ENCODE peak calls at places on chromosome 12, in nine cellular contexts. L is keratinocyte, F is heart right ventricle, H is PC-3, O is psoas muscle, V is IMR-90, C is uterus, K is AG04450, Z is neural progenitor cell. U is an unnamed sample. For H3K27me3, the result is how much of the 10 kb centered on the place peaks cover.

GRCh38 chr12:50620050-50620974 is 115.5 kb downstream of the DIP2B start:
- DNase-seq in L (peak), F (no peak), H (peak), O (no peak), V (peak), C (no peak), K (no peak), Z (peak), U (peak)

GRCh38 chr12:49482095-49483051 is 56.5 kb upstream of the KCNH3 start:
- DNase-seq in L (no peak), F (no peak), H (peak), O (no peak), V (peak), C (no peak), K (no peak), Z (no peak), U (no peak)

GRCh38 chr12:65613692-65614091 is 210.6 kb upstream of the HMGA2 start:
- DNase-seq in L (no peak), F (no peak), H (no peak), O (no peak), V (peak), C (no peak), K (no peak), Z (no peak), U (no peak)

GRCh38 chr12:49515266-49515665 is 23.6 kb upstream of the KCNH3 start:
- DNase-seq in L (no peak), F (no peak), H (peak), O (no peak), V (peak), C (no peak), K (peak), Z (no peak), U (peak)

GRCh38 chr12:1435456-1435855 is 158.9 kb downstream of the FBXL14 start:
- DNase-seq in L (no peak), F (no peak), H (no peak), O (no peak), V (peak), C (no peak), K (no peak), Z (no peak), U (no peak)

GRCh38 chr12:29732211-29732992 is 51.3 kb downstream of the TMTC1 start:
- DNase-seq in L (no peak), F (no peak), H (no peak), O (no peak), V (no peak), C (no peak), K (no peak), Z (no peak), U (no peak)

GRCh38 chr12:55034218-55034617 is 14.4 kb downstream of the NEUROD4 start:
- DNase-seq in L (no peak), F (no peak), H (no peak), O (no peak), V (no peak), C (no peak), K (no peak), Z (no peak), U (no peak)

GRCh38 chr12:75606921-75607320 is 95.5 kb upstream of the KRR1 start:
- DNase-seq in L (no peak), F (no peak), H (no peak), O (no peak), V (no peak), C (no peak), K (no peak), Z (no peak), U (no peak)

GRCh38 chr12:25236626-25237025 is 14.1 kb downstream of the KRAS start:
- DNase-seq in L (no peak), F (no peak), H (no peak), O (no peak), V (peak), C (no peak), K (no peak), Z (no peak), U (no peak)

GRCh38 chr12:31008241-31008711 is 65.4 kb upstream of the DDX11 start:
- DNase-seq in L (no peak), F (no peak), H (no peak), O (no peak), V (no peak), C (no peak), K (no peak), Z (no peak), U (no peak)

GRCh38 chr12:110998165-110998564 is 77.8 kb upstream of the MYL2 start:
- DNase-seq in L (no peak), F (no peak), H (no peak), O (no peak), V (no peak), C (no peak), K (no peak), Z (no peak), U (no peak)

DNA sequence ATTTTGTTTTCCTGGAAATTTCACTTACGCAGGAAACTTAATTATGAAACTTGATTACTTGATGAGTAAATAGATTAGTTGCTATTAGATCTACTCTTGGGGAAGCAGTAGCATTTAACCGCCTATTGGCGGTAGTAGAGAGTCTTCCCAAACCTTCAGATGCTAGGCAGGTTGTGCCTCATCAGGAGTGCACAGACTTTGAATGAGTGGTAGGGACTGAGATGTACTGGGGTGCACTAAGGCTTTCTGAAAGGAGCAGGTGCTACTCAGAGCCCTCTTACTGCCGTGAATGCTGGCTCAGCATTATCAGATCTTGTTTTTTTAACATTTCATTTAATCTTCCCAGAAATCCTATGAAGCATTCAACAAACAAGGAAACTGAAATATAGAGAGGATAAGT is 7.7 kb downstream of the GATC start:
- DNase-seq in L (peak), F (no peak), H (peak), O (no peak), V (peak), C (no peak), K (no peak), Z (peak), U (no peak)
- TF ChIP-seq CTCF in L (peak), F (peak), H (peak), O (peak), V (peak), C (no peak), K (peak), Z (peak), U (peak)

DNA sequence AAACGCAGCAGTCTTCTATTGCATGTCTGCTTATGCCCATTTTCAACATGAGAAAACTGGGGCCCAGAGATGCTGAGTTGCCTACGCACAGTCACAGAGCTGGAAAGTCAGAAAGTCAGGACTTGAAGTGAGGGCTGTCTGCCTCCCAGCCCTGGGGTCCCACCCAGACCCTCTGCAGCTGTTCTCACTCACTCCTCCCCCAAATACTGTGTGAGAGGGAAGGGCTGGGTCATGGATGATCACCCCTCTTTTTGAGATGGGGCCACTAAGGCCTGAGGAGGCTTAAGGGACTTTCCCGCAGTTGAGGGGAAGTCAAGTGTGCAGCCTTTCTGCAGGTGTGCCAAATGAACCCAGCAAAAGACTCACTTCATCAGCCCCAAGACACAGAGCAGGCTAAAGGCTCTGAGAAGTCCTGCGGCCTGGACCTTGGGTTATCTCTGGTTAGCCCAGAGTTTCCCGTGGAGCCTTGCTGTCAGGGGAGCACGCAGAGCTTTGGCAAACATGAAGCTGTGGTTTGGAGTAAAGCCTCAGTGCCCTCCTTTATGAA is 18.7 kb downstream of the DTX1 start:
- DNase-seq in L (no peak), F (no peak), H (no peak), O (no peak), V (no peak), C (no peak), K (no peak), Z (no peak), U (no peak)
- H3K27me3 ChIP-seq in L (under half), F (under half), H (under half), O (under half), V (under half), C (under half), K (under half), Z (half or more), U (under half)

GRCh38 chr12:107760817-107761501 is at the start of gene PRDM4:
- DNase-seq in L (peak), F (peak), H (peak), O (peak), V (peak), C (peak), K (peak), Z (peak), U (peak)
- TF ChIP-seq CTCF in L (peak), F (peak), H (peak), O (peak), V (peak), C (peak), K (no peak), Z (peak), U (no peak)

GRCh38 chr12:123762715-123763052 is 583 bp downstream of the DNAH10 start:
- DNase-seq in L (no peak), F (no peak), H (no peak), O (no peak), V (no peak), C (no peak), K (no peak), Z (no peak), U (no peak)

GRCh38 chr12:123763093-123763492 is 992 bp downstream of the DNAH10 start:
- DNase-seq in L (no peak), F (no peak), H (no peak), O (no peak), V (no peak), C (no peak), K (no peak), Z (peak), U (no peak)

GRCh38 chr12:123764109-123764508 is 2.0 kb downstream of the DNAH10 start:
- DNase-seq in L (no peak), F (no peak), H (no peak), O (no peak), V (no peak), C (no peak), K (no peak), Z (no peak), U (no peak)

GRCh38 chr12:123765504-123766035 is 3.5 kb downstream of the DNAH10 start:
- DNase-seq in L (no peak), F (no peak), H (no peak), O (no peak), V (no peak), C (no peak), K (no peak), Z (no peak), U (no peak)

DNA sequence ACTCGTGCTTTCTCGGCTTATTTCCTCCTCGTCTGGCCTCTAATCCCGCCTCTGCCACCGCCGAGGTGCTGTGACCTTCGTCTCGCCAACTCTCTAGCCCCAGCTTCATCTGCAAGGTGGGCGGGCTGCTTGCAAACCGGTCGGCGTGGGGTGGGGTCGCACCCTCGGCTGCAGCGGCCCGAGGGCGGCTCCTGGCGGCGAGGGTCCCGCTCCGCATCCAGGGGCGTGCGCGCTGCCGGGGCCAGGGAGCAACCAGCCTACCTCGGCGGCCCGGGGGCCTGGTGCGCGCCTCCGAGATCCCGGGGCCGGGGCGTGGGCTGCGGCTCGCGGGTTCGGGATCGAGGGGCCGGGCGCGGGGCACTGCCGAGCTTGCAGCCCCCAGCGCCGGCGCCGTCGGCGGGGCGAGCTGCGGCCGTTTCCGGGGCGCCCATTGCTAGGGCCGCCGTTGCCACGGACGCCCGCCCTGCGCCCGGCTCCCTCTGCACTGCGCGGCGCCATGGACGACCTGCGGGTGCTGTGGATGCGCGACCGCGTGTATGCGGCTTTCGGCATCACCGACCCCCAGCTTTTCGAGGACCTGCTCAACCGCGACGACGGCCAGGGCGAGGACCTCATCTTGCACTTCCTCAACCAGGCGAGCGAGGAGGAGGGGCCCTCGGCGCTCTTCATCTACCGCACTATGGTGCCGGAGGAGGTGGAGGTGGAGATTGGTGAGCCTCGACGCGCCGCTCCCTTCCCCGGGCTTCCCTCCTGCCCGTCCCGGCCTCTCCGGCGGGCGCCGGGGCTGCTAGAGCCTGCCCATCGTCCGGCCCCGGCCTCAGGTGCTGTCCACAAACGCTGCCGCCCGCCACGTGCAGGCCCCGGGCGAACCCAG is at the start of gene DNAH10:
- DNase-seq in L (no peak), F (no peak), H (no peak), O (no peak), V (no peak), C (no peak), K (no peak), Z (peak), U (no peak)
- H3K27me3 ChIP-seq in L (under half), F (under half), H (under half), O (under half), V (under half), C (under half), K (under half), Z (half or more), U (under half)

GRCh38 chr12:106455100-106455499 is 97.6 kb downstream of the POLR3B start:
- DNase-seq in L (no peak), F (no peak), H (no peak), O (no peak), V (no peak), C (no peak), K (no peak), Z (no peak), U (no peak)

GRCh38 chr12:106461730-106462129 is 104.2 kb downstream of the POLR3B start:
- DNase-seq in L (no peak), F (no peak), H (no peak), O (no peak), V (no peak), C (no peak), K (no peak), Z (no peak), U (no peak)

GRCh38 chr12:106459124-106459523 is 101.6 kb downstream of the POLR3B start:
- DNase-seq in L (no peak), F (no peak), H (no peak), O (no peak), V (no peak), C (no peak), K (no peak), Z (no peak), U (no peak)

DNA sequence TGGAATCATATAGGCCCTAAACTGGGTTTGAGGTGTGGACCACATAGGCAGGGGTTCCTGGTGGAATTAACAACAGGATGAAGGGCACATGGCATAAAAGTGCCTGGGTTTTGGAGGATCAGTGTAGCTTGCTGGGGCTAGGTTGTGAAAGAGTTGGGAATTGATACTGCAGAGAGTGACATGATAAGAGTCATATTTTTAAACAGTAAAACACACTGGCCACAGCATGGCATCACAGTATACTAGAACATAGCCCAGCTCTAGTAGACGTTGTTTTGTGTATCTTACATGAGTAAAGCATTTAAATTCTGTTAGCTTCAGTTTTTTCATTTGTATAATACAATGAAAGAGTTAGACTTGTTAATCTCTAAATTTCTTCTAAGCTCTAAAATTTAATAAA is 102.0 kb downstream of the POLR3B start:
- DNase-seq in L (no peak), F (no peak), H (no peak), O (no peak), V (no peak), C (no peak), K (no peak), Z (no peak), U (no peak)
- TF ChIP-seq CTCF in L (no peak), F (no peak), H (no peak), O (no peak), V (no peak), C (no peak), K (no peak), Z (no peak), U (no peak)

GRCh38 chr12:132406498-132407461 is 77.4 kb upstream of the GALNT9 start:
- DNase-seq in L (no peak), F (peak), H (no peak), O (no peak), V (no peak), C (no peak), K (no peak), Z (no peak), U (no peak)

GRCh38 chr12:132407525-132407924 is 78.1 kb upstream of the GALNT9 start:
- DNase-seq in L (no peak), F (peak), H (no peak), O (no peak), V (no peak), C (no peak), K (no peak), Z (no peak), U (no peak)

GRCh38 chr12:132404435-132404855 is 75.1 kb upstream of the GALNT9 start:
- DNase-seq in L (no peak), F (peak), H (no peak), O (no peak), V (no peak), C (no peak), K (no peak), Z (no peak), U (no peak)

GRCh38 chr12:132404956-132405741 is 75.8 kb upstream of the GALNT9 start:
- DNase-seq in L (no peak), F (peak), H (no peak), O (no peak), V (no peak), C (no peak), K (no peak), Z (no peak), U (no peak)

DNA sequence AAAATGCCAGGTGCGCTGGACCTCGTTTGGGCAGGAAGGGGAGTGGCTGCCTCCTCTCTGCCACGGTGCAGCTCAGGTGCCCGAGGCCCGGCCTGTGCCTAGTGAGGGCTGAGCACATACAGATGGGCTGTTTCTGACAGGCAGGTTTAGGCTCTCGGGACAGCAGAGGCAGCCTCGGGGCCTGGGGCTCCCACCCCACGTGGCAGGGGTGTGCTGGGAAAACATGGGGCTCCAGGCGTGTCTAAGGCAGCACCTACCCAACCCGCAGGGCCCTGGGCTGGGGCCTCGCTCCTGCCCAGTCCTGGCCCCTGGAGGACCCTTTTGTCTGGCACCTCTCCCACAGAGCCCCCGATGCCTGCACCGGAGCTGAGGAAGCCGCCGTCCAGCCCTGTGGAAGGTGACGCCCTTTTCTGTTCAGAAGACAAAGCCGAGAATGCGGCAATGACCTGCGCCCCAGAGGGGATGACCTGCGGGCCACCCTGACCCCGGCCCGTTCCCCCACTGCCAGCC is 76.4 kb upstream of the GALNT9 start:
- DNase-seq in L (no peak), F (peak), H (no peak), O (no peak), V (no peak), C (no peak), K (no peak), Z (no peak), U (no peak)
- H3K27me3 ChIP-seq in L (under half), F (half or more), H (under half), O (under half), V (under half), C (under half), K (under half), Z (half or more), U (under half)

GRCh38 chr12:124782132-124782531 is 81.5 kb downstream of the SCARB1 start:
- DNase-seq in L (no peak), F (no peak), H (no peak), O (no peak), V (no peak), C (no peak), K (no peak), Z (no peak), U (no peak)

GRCh38 chr12:124779161-124780141 is 84.2 kb downstream of the SCARB1 start:
- DNase-seq in L (no peak), F (no peak), H (no peak), O (no peak), V (no peak), C (no peak), K (no peak), Z (no peak), U (no peak)

GRCh38 chr12:124780752-124781685 is 82.6 kb downstream of the SCARB1 start:
- DNase-seq in L (no peak), F (no peak), H (no peak), O (no peak), V (no peak), C (no peak), K (no peak), Z (no peak), U (no peak)

GRCh38 chr12:124778411-124778810 is 85.3 kb downstream of the SCARB1 start:
- DNase-seq in L (no peak), F (no peak), H (no peak), O (no peak), V (no peak), C (no peak), K (no peak), Z (no peak), U (no peak)

GRCh38 chr12:124780336-124780735 is 83.3 kb downstream of the SCARB1 start:
- DNase-seq in L (no peak), F (no peak), H (no peak), O (no peak), V (no peak), C (no peak), K (no peak), Z (peak), U (no peak)
- TF ChIP-seq CTCF in L (no peak), F (no peak), H (no peak), O (no peak), V (no peak), C (no peak), K (no peak), Z (peak), U (no peak)